ENCODE peak calls at places on chromosomes 13 and 19, in four cellular contexts. V is OCI-LY7, O is PC-3, D is astrocyte. M is an unnamed sample.

GRCh38 chr19:46648070-46648960 is 12.3 kb upstream of the GNG8 start:
- DNase-seq in D (no peak), V (no peak), O (no peak), M (no peak)

GRCh38 chr13:38648912-38649311 is 38.0 kb upstream of the FREM2 start:
- DNase-seq in O (no peak), V (no peak), D (no peak), M (no peak)

GRCh38 chr13:90690458-90691063 is 656.9 kb upstream of the MIR17HG start:
- DNase-seq in V (no peak), D (peak), O (no peak), M (no peak)

GRCh38 chr13:42968906-42969305 is 23.1 kb downstream of the EPSTI1 start:
- DNase-seq in V (no peak), O (peak), D (no peak), M (no peak)

GRCh38 chr13:71634605-71635443 is 232.2 kb downstream of the DACH1 start:
- DNase-seq in O (no peak), V (no peak), D (no peak), M (no peak)

GRCh38 chr13:102460806-102461205 is 59.0 kb upstream of the FGF14 start:
- DNase-seq in O (no peak), D (no peak), V (no peak), M (no peak)

GRCh38 chr13:29922896-29923295 is 72.5 kb upstream of the UBL3 start:
- DNase-seq in V (no peak), D (peak), O (peak), M (no peak)

GRCh38 chr13:35888327-35888940 is 242.7 kb downstream of the DCLK1 start:
- DNase-seq in V (no peak), D (peak), O (peak), M (no peak)

GRCh38 chr13:101985321-101985720 is 416.5 kb downstream of the FGF14 start:
- DNase-seq in V (no peak), D (peak), O (no peak), M (no peak)

GRCh38 chr13:107459430-107459829 is 755.9 kb downstream of the LIG4 start:
- DNase-seq in O (no peak), V (no peak), D (peak), M (no peak)

GRCh38 chr13:94028234-94029145 is 451.0 kb downstream of the DCT start:
- DNase-seq in V (no peak), D (no peak), O (no peak), M (no peak)

GRCh38 chr13:101326710-101327109 is 89.6 kb downstream of the NALCN start:
- DNase-seq in O (no peak), V (no peak), D (no peak), M (no peak)

GRCh38 chr13:99332456-99332855 is 25.3 kb upstream of the GPR183 start:
- DNase-seq in D (no peak), O (no peak), V (no peak), M (no peak)

GRCh38 chr13:114099918-114100445 is 32.4 kb downstream of the RASA3 start:
- DNase-seq in O (peak), V (peak), D (peak), M (peak)

GRCh38 chr19:38617283-38617763 is 430 bp downstream of the MAP4K1 start:
- DNase-seq in V (peak), D (no peak), O (no peak), M (peak)

GRCh38 chr13:23557043-23557442 is 13.2 kb upstream of the TNFRSF19 start:
- DNase-seq in D (no peak), V (no peak), O (no peak), M (no peak)

GRCh38 chr13:101627556-101627943 is 175.1 kb downstream of the ITGBL1 start:
- DNase-seq in O (peak), D (peak), V (no peak), M (peak)

GRCh38 chr19:11453468-11454341 is 18.3 kb downstream of the PRKCSH start:
- DNase-seq in O (no peak), D (no peak), V (peak), M (no peak)

GRCh38 chr19:11950312-11950711 is 14.5 kb upstream of the ZNF763 start:
- DNase-seq in O (no peak), V (no peak), D (no peak), M (no peak)

GRCh38 chr13:101026328-101026727 is 351.7 kb upstream of the TMTC4 start:
- DNase-seq in D (no peak), V (no peak), O (peak), M (no peak)

GRCh38 chr19:48415869-48416268 is 22.4 kb downstream of the GRIN2D start:
- DNase-seq in V (no peak), D (no peak), O (no peak), M (no peak)

GRCh38 chr19:29715695-29716581 is 877 bp upstream of the C19orf12 start:
- DNase-seq in O (peak), D (no peak), V (peak), M (no peak)

GRCh38 chr19:10388957-10389356 is 8.6 kb upstream of the TYK2 start:
- DNase-seq in O (peak), V (peak), D (peak), M (peak)

GRCh38 chr19:1922803-1923202 is 17.6 kb downstream of the ADAT3 start:
- DNase-seq in O (no peak), V (no peak), D (no peak), M (no peak)

GRCh38 chr13:36750046-36750445 is 69.0 kb upstream of the RFXAP start:
- DNase-seq in O (no peak), V (no peak), D (no peak), M (no peak)

DNA sequence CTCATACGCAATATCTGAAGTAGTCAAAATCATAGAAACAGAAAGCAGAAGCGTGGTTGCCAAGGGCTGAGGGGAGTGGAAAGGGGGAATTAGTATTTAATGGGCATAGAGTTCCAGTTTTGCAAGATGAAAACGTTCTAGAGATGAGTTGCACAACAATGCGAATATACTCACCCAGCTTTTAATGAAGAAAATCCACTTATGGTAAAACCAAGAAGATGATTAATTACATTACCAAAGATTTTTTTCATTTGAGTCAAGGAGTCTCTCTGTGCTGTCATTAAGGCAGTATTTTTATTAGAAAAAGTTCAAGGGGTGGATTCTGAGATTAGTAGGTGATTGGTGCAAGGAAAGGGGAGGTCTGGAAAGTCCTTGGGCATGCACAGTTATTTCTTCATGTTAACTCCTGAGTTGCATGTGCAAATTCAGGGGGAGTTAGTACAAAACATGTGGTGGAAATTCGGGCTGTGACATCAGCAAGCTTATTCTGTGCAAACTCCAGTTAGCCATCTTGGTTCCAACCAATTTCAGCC is 6.9 kb upstream of the CBY2 start:
- DNase-seq in D (no peak), O (no peak), V (no peak), M (no peak)
- H3K4me2 ChIP-seq in D (no peak), O (no peak), V (no peak), M (peak)

GRCh38 chr13:66139701-66140100 is 1090.4 kb downstream of the PCDH9 start:
- DNase-seq in D (no peak), V (peak), O (no peak), M (no peak)
- H3K4me2 ChIP-seq in D (no peak), V (peak), O (no peak), M (no peak)

GRCh38 chr13:80040977-80041310 is 300.0 kb downstream of the SPRY2 start:
- DNase-seq in V (no peak), O (no peak), D (no peak), M (no peak)
- H3K4me2 ChIP-seq in V (no peak), O (peak), D (peak), M (no peak)

GRCh38 chr19:54521022-54521859 is 18.6 kb downstream of the LAIR2 start:
- DNase-seq in D (no peak), V (no peak), O (no peak), M (no peak)

GRCh38 chr19:54523403-54523802 is 20.8 kb downstream of the LAIR2 start:
- DNase-seq in D (no peak), V (no peak), O (peak), M (no peak)

GRCh38 chr19:54525636-54526035 is 23.0 kb downstream of the LAIR2 start:
- DNase-seq in V (no peak), O (no peak), D (no peak), M (no peak)

GRCh38 chr19:54518844-54519243 is 16.2 kb downstream of the LAIR2 start:
- DNase-seq in O (peak), V (no peak), D (no peak), M (no peak)

GRCh38 chr19:54521860-54522513 is 19.4 kb downstream of the LAIR2 start:
- DNase-seq in D (no peak), O (no peak), V (no peak), M (no peak)
- H3K4me2 ChIP-seq in D (no peak), O (no peak), V (no peak), M (no peak)